ENCODE peak calls at places on chromosome 4, in ten cellular contexts. One of them, this sample, is unnamed. For H3K27me3, the result is how much of the 10 kb centered on the place peaks cover.

GRCh38 chr4:183828125-183828524 is 77.0 kb upstream of the STOX2 start:
- DNase-seq in brain microvascular endothelial cell: no peak
- DNase-seq in aorta: no peak
- DNase-seq in tibial artery: no peak
- DNase-seq in Caco-2: no peak
- DNase-seq in Panc1: no peak
- DNase-seq in SK-N-SH: no peak
- DNase-seq in fibroblast of lung: no peak
- DNase-seq in heart right ventricle: no peak
- DNase-seq in H9: no peak
- DNase-seq in this sample: no peak

GRCh38 chr4:113673450-113673849 is 88.1 kb downstream of the CAMK2D start:
- DNase-seq in SK-N-SH: no peak
- DNase-seq in brain microvascular endothelial cell: no peak
- DNase-seq in fibroblast of lung: no peak
- DNase-seq in Panc1: no peak
- DNase-seq in Caco-2: peak
- DNase-seq in H9: peak
- DNase-seq in heart right ventricle: no peak
- DNase-seq in aorta: no peak
- DNase-seq in tibial artery: no peak
- DNase-seq in this sample: peak

GRCh38 chr4:24840362-24840761 is 45.0 kb downstream of the SOD3 start:
- DNase-seq in tibial artery: no peak
- DNase-seq in SK-N-SH: no peak
- DNase-seq in H9: no peak
- DNase-seq in fibroblast of lung: no peak
- DNase-seq in Caco-2: no peak
- DNase-seq in brain microvascular endothelial cell: no peak
- DNase-seq in heart right ventricle: no peak
- DNase-seq in aorta: no peak
- DNase-seq in Panc1: no peak
- DNase-seq in this sample: no peak

GRCh38 chr4:103718993-103719319 is 829 bp downstream of the TACR3 start:
- DNase-seq in fibroblast of lung: no peak
- DNase-seq in heart right ventricle: no peak
- DNase-seq in tibial artery: no peak
- DNase-seq in Panc1: no peak
- DNase-seq in H9: no peak
- DNase-seq in Caco-2: no peak
- DNase-seq in SK-N-SH: no peak
- DNase-seq in brain microvascular endothelial cell: no peak
- DNase-seq in aorta: no peak
- DNase-seq in this sample: no peak

GRCh38 chr4:4368821-4369580 is 17.9 kb upstream of the NSG1 start:
- DNase-seq in aorta: no peak
- DNase-seq in H9: no peak
- DNase-seq in Caco-2: no peak
- DNase-seq in SK-N-SH: no peak
- DNase-seq in fibroblast of lung: no peak
- DNase-seq in heart right ventricle: no peak
- DNase-seq in Panc1: no peak
- DNase-seq in tibial artery: no peak
- DNase-seq in brain microvascular endothelial cell: no peak
- DNase-seq in this sample: no peak

GRCh38 chr4:113683143-113683542 is 78.4 kb downstream of the CAMK2D start:
- DNase-seq in fibroblast of lung: no peak
- DNase-seq in tibial artery: no peak
- DNase-seq in Caco-2: no peak
- DNase-seq in Panc1: no peak
- DNase-seq in brain microvascular endothelial cell: no peak
- DNase-seq in aorta: no peak
- DNase-seq in H9: no peak
- DNase-seq in heart right ventricle: no peak
- DNase-seq in SK-N-SH: no peak
- DNase-seq in this sample: no peak

GRCh38 chr4:106034205-106034604 is 138.9 kb downstream of the NPNT start:
- DNase-seq in H9: no peak
- DNase-seq in aorta: no peak
- DNase-seq in tibial artery: no peak
- DNase-seq in Panc1: no peak
- DNase-seq in SK-N-SH: no peak
- DNase-seq in heart right ventricle: no peak
- DNase-seq in Caco-2: no peak
- DNase-seq in brain microvascular endothelial cell: no peak
- DNase-seq in fibroblast of lung: peak
- DNase-seq in this sample: no peak

GRCh38 chr4:21795091-21795490 is 153.5 kb downstream of the KCNIP4 start:
- DNase-seq in Caco-2: no peak
- DNase-seq in brain microvascular endothelial cell: peak
- DNase-seq in aorta: no peak
- DNase-seq in heart right ventricle: no peak
- DNase-seq in Panc1: no peak
- DNase-seq in fibroblast of lung: peak
- DNase-seq in H9: no peak
- DNase-seq in SK-N-SH: no peak
- DNase-seq in tibial artery: no peak
- DNase-seq in this sample: no peak

GRCh38 chr4:39933689-39934590 is 43.8 kb downstream of the PDS5A start:
- DNase-seq in fibroblast of lung: peak
- DNase-seq in SK-N-SH: no peak
- DNase-seq in Caco-2: no peak
- DNase-seq in tibial artery: no peak
- DNase-seq in Panc1: no peak
- DNase-seq in aorta: no peak
- DNase-seq in H9: no peak
- DNase-seq in heart right ventricle: no peak
- DNase-seq in brain microvascular endothelial cell: peak
- DNase-seq in this sample: no peak

GRCh38 chr4:80125252-80126177 is 52.5 kb upstream of the ANTXR2 start:
- DNase-seq in SK-N-SH: no peak
- DNase-seq in brain microvascular endothelial cell: no peak
- DNase-seq in fibroblast of lung: peak
- DNase-seq in aorta: no peak
- DNase-seq in Panc1: no peak
- DNase-seq in tibial artery: no peak
- DNase-seq in heart right ventricle: no peak
- DNase-seq in H9: no peak
- DNase-seq in Caco-2: no peak
- DNase-seq in this sample: peak

GRCh38 chr4:99815597-99816011 is 1.0 kb upstream of the DAPP1 start:
- DNase-seq in Caco-2: no peak
- DNase-seq in aorta: no peak
- DNase-seq in heart right ventricle: no peak
- DNase-seq in brain microvascular endothelial cell: peak
- DNase-seq in SK-N-SH: no peak
- DNase-seq in tibial artery: no peak
- DNase-seq in fibroblast of lung: no peak
- DNase-seq in Panc1: no peak
- DNase-seq in H9: peak
- DNase-seq in this sample: no peak

GRCh38 chr4:70715097-70715496 is 6.7 kb upstream of the RUFY3 start:
- DNase-seq in tibial artery: no peak
- DNase-seq in Caco-2: no peak
- DNase-seq in heart right ventricle: no peak
- DNase-seq in aorta: no peak
- DNase-seq in fibroblast of lung: peak
- DNase-seq in Panc1: no peak
- DNase-seq in SK-N-SH: no peak
- DNase-seq in brain microvascular endothelial cell: peak
- DNase-seq in H9: no peak
- DNase-seq in this sample: no peak

GRCh38 chr4:128244379-128244778 is 43.2 kb downstream of the PGRMC2 start:
- DNase-seq in H9: no peak
- DNase-seq in aorta: no peak
- DNase-seq in heart right ventricle: no peak
- DNase-seq in tibial artery: no peak
- DNase-seq in Panc1: no peak
- DNase-seq in fibroblast of lung: no peak
- DNase-seq in SK-N-SH: no peak
- DNase-seq in Caco-2: no peak
- DNase-seq in brain microvascular endothelial cell: peak
- DNase-seq in this sample: no peak

GRCh38 chr4:182139481-182139880 is 103.7 kb upstream of the TENM3 start:
- DNase-seq in brain microvascular endothelial cell: no peak
- DNase-seq in heart right ventricle: no peak
- DNase-seq in Panc1: no peak
- DNase-seq in Caco-2: no peak
- DNase-seq in SK-N-SH: no peak
- DNase-seq in aorta: no peak
- DNase-seq in fibroblast of lung: peak
- DNase-seq in tibial artery: no peak
- DNase-seq in H9: no peak
- DNase-seq in this sample: no peak

GRCh38 chr4:119738901-119739300 is 110.3 kb upstream of the PDE5A start:
- DNase-seq in heart right ventricle: no peak
- DNase-seq in fibroblast of lung: no peak
- DNase-seq in tibial artery: no peak
- DNase-seq in Panc1: no peak
- DNase-seq in aorta: no peak
- DNase-seq in H9: no peak
- DNase-seq in SK-N-SH: no peak
- DNase-seq in Caco-2: no peak
- DNase-seq in brain microvascular endothelial cell: no peak
- DNase-seq in this sample: no peak

GRCh38 chr4:85812776-85813175 is 337.8 kb downstream of the ARHGAP24 start:
- DNase-seq in Panc1: no peak
- DNase-seq in H9: no peak
- DNase-seq in Caco-2: no peak
- DNase-seq in aorta: no peak
- DNase-seq in brain microvascular endothelial cell: peak
- DNase-seq in tibial artery: no peak
- DNase-seq in heart right ventricle: no peak
- DNase-seq in fibroblast of lung: no peak
- DNase-seq in SK-N-SH: no peak
- DNase-seq in this sample: no peak

GRCh38 chr4:176052744-176053143 is 12.9 kb upstream of the WDR17 start:
- DNase-seq in aorta: no peak
- DNase-seq in brain microvascular endothelial cell: no peak
- DNase-seq in H9: no peak
- DNase-seq in Panc1: no peak
- DNase-seq in heart right ventricle: no peak
- DNase-seq in tibial artery: no peak
- DNase-seq in Caco-2: no peak
- DNase-seq in fibroblast of lung: no peak
- DNase-seq in SK-N-SH: no peak
- DNase-seq in this sample: no peak

GRCh38 chr4:30839583-30840520 is 119.7 kb downstream of the PCDH7 start:
- DNase-seq in tibial artery: no peak
- DNase-seq in H9: no peak
- DNase-seq in fibroblast of lung: peak
- DNase-seq in Panc1: no peak
- DNase-seq in brain microvascular endothelial cell: peak
- DNase-seq in aorta: peak
- DNase-seq in Caco-2: no peak
- DNase-seq in heart right ventricle: no peak
- DNase-seq in SK-N-SH: no peak
- DNase-seq in this sample: no peak

GRCh38 chr4:7309636-7310035 is 117.3 kb downstream of the SORCS2 start:
- DNase-seq in brain microvascular endothelial cell: no peak
- DNase-seq in tibial artery: no peak
- DNase-seq in H9: no peak
- DNase-seq in aorta: no peak
- DNase-seq in Caco-2: no peak
- DNase-seq in SK-N-SH: no peak
- DNase-seq in Panc1: no peak
- DNase-seq in heart right ventricle: no peak
- DNase-seq in fibroblast of lung: no peak
- DNase-seq in this sample: no peak
- H3K27me3 ChIP-seq in brain microvascular endothelial cell: under half
- H3K27me3 ChIP-seq in tibial artery: under half
- H3K27me3 ChIP-seq in H9: under half
- H3K27me3 ChIP-seq in aorta: under half
- H3K27me3 ChIP-seq in Caco-2: under half
- H3K27me3 ChIP-seq in SK-N-SH: under half
- H3K27me3 ChIP-seq in Panc1: under half
- H3K27me3 ChIP-seq in heart right ventricle: under half
- H3K27me3 ChIP-seq in fibroblast of lung: under half
- H3K27me3 ChIP-seq in this sample: under half

DNA sequence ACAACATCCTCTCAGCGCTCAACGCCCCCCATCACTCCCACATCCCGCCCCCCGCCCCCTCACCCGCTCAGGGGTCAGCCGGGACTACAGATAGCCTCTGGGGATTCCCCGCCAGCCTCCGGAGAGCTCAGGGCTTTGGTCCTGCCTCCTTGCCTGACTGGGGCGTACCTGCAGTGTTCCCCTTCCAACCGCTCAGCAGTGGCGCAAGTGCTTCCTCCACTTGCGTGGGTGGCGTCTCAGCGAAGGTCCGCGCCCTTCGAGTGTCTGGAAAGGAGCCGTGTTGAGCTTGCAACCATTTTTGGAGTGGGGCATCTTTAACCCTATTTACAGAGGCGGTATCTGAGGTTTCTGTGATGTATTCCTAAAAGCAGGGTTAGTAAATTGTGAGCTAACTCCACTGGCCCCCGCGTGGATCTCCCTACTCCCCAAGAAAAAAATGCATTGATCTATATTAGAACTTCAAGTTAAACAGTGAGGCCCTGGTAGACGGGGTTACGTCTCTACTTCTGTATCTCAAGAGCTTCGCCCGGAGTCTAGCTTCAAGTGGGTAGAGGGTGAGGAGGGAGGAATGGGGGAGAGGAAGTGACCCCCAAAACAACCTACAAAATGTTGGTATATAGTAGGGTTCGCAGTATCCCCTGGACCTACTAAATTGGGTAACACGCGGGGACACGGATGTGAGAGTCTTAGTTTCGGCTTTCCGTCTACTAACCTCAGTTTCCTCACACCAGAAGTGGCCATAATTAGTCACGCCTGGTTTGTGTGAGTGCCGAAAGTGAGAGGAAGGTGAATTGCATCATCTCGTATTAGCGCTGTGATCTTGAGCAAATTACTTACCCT is 16.1 kb downstream of the NKX3-2 start:
- DNase-seq in heart right ventricle: no peak
- DNase-seq in Caco-2: no peak
- DNase-seq in H9: no peak
- DNase-seq in Panc1: no peak
- DNase-seq in tibial artery: no peak
- DNase-seq in aorta: no peak
- DNase-seq in brain microvascular endothelial cell: no peak
- DNase-seq in SK-N-SH: peak
- DNase-seq in fibroblast of lung: no peak
- DNase-seq in this sample: no peak
- H3K27me3 ChIP-seq in heart right ventricle: half or more
- H3K27me3 ChIP-seq in Caco-2: under half
- H3K27me3 ChIP-seq in H9: half or more
- H3K27me3 ChIP-seq in Panc1: under half
- H3K27me3 ChIP-seq in tibial artery: half or more
- H3K27me3 ChIP-seq in aorta: under half
- H3K27me3 ChIP-seq in brain microvascular endothelial cell: half or more
- H3K27me3 ChIP-seq in SK-N-SH: half or more
- H3K27me3 ChIP-seq in fibroblast of lung: half or more
- H3K27me3 ChIP-seq in this sample: half or more

GRCh38 chr4:1407657-1408333 is 1.6 kb upstream of the NKX1-1 start:
- DNase-seq in tibial artery: peak
- DNase-seq in fibroblast of lung: no peak
- DNase-seq in Caco-2: no peak
- DNase-seq in Panc1: no peak
- DNase-seq in H9: peak
- DNase-seq in aorta: no peak
- DNase-seq in SK-N-SH: peak
- DNase-seq in brain microvascular endothelial cell: no peak
- DNase-seq in heart right ventricle: no peak
- DNase-seq in this sample: peak
- H3K27me3 ChIP-seq in tibial artery: half or more
- H3K27me3 ChIP-seq in fibroblast of lung: under half
- H3K27me3 ChIP-seq in Caco-2: under half
- H3K27me3 ChIP-seq in Panc1: under half
- H3K27me3 ChIP-seq in H9: half or more
- H3K27me3 ChIP-seq in aorta: under half
- H3K27me3 ChIP-seq in SK-N-SH: half or more
- H3K27me3 ChIP-seq in brain microvascular endothelial cell: half or more
- H3K27me3 ChIP-seq in heart right ventricle: half or more
- H3K27me3 ChIP-seq in this sample: half or more

GRCh38 chr4:111984169-111984873 is 160.9 kb upstream of the FAM241A start:
- DNase-seq in SK-N-SH: no peak
- DNase-seq in heart right ventricle: no peak
- DNase-seq in aorta: no peak
- DNase-seq in Panc1: no peak
- DNase-seq in fibroblast of lung: no peak
- DNase-seq in Caco-2: no peak
- DNase-seq in H9: no peak
- DNase-seq in tibial artery: no peak
- DNase-seq in brain microvascular endothelial cell: no peak
- DNase-seq in this sample: peak
- H3K27me3 ChIP-seq in SK-N-SH: under half
- H3K27me3 ChIP-seq in heart right ventricle: under half
- H3K27me3 ChIP-seq in aorta: under half
- H3K27me3 ChIP-seq in Panc1: under half
- H3K27me3 ChIP-seq in fibroblast of lung: under half
- H3K27me3 ChIP-seq in Caco-2: under half
- H3K27me3 ChIP-seq in H9: under half
- H3K27me3 ChIP-seq in tibial artery: under half
- H3K27me3 ChIP-seq in brain microvascular endothelial cell: under half
- H3K27me3 ChIP-seq in this sample: under half